ENCODE peak calls at places on chromosomes 13 and 19, in six cellular contexts. Q is fibroblast of lung, J is IMR-90, X is trophoblast cell, R is mammary epithelial cell, T is PC-3. H is an unnamed sample.

GRCh38 chr13:95457294-95457693 is 95.2 kb upstream of the CLDN10 start:
- DNase-seq in Q (no peak), J (peak), X (no peak), R (peak), T (no peak), H (no peak)

GRCh38 chr19:46935066-46935663 is 74.4 kb downstream of the ARHGAP35 start:
- DNase-seq in Q (no peak), J (peak), X (no peak), R (no peak), T (no peak), H (no peak)

GRCh38 chr13:43316997-43317396 is 293.6 kb downstream of the DNAJC15 start:
- DNase-seq in Q (peak), J (peak), X (peak), R (no peak), T (no peak), H (no peak)

GRCh38 chr19:3373971-3374368 is 7.6 kb downstream of the NFIC start:
- DNase-seq in Q (no peak), J (no peak), X (no peak), R (no peak), T (no peak), H (no peak)

GRCh38 chr19:38700933-38701454 is 43.3 kb downstream of the CAPN12 start:
- DNase-seq in Q (no peak), J (no peak), X (no peak), R (no peak), T (no peak), H (no peak)

GRCh38 chr13:95541308-95541707 is 11.2 kb upstream of the CLDN10 start:
- DNase-seq in Q (no peak), J (no peak), X (no peak), R (no peak), T (no peak), H (no peak)

GRCh38 chr19:19562665-19563347 is 24.7 kb downstream of the CILP2 start:
- DNase-seq in Q (no peak), J (no peak), X (no peak), R (no peak), T (no peak), H (no peak)

GRCh38 chr13:102707465-102707864 is 12.6 kb upstream of the METTL21C start:
- DNase-seq in Q (peak), J (peak), X (peak), R (peak), T (peak), H (peak)

GRCh38 chr13:97281028-97281427 is 58.9 kb downstream of the MBNL2 start:
- DNase-seq in Q (no peak), J (no peak), X (no peak), R (no peak), T (no peak), H (no peak)

GRCh38 chr19:58546131-58546530 is 2.3 kb downstream of the TRIM28 start:
- DNase-seq in Q (no peak), J (no peak), X (no peak), R (no peak), T (no peak), H (no peak)

GRCh38 chr19:14048439-14049153 is 13.3 kb downstream of the PALM3 start:
- DNase-seq in Q (peak), J (no peak), X (peak), R (peak), T (peak), H (peak)

GRCh38 chr19:5926641-5927438 is 12.8 kb downstream of the CAPS start:
- DNase-seq in Q (no peak), J (no peak), X (peak), R (no peak), T (no peak), H (no peak)

GRCh38 chr13:47661076-47661475 is 340.0 kb downstream of the SUCLA2 start:
- DNase-seq in Q (peak), J (peak), X (no peak), R (peak), T (peak), H (no peak)

GRCh38 chr19:53809518-53810186 is 14.5 kb downstream of the NLRP12 start:
- DNase-seq in Q (no peak), J (no peak), X (peak), R (no peak), T (peak), H (no peak)

GRCh38 chr13:40993987-40994386 is 25.1 kb downstream of the ELF1 start:
- DNase-seq in Q (no peak), J (no peak), X (peak), R (peak), T (peak), H (peak)

GRCh38 chr13:93824286-93824685 is 597.7 kb downstream of the GPC6 start:
- DNase-seq in Q (peak), J (no peak), X (no peak), R (no peak), T (no peak), H (no peak)

GRCh38 chr19:30312582-30313352 is 59.4 kb upstream of the ZNF536 start:
- DNase-seq in Q (no peak), J (no peak), X (no peak), R (no peak), T (no peak), H (no peak)

GRCh38 chr13:89518289-89519077 is 1829.0 kb upstream of the MIR17HG start:
- DNase-seq in Q (no peak), J (no peak), X (no peak), R (no peak), T (peak), H (no peak)

GRCh38 chr19:46489445-46490272 is 6.0 kb downstream of the PNMA8B start:
- DNase-seq in Q (peak), J (peak), X (peak), R (no peak), T (no peak), H (no peak)

GRCh38 chr19:46725859-46726393 is 9.0 kb upstream of the PRKD2 start:
- DNase-seq in Q (no peak), J (no peak), X (no peak), R (no peak), T (no peak), H (no peak)

GRCh38 chr19:57947088-57947418 is 453 bp downstream of the ZNF256 start:
- DNase-seq in Q (no peak), J (no peak), X (no peak), R (peak), T (no peak), H (no peak)

GRCh38 chr13:103878891-103879605 is 812.8 kb upstream of the SLC10A2 start:
- DNase-seq in Q (peak), J (no peak), X (peak), R (no peak), T (no peak), H (no peak)

GRCh38 chr19:525029-525428 is 6.5 kb upstream of the CDC34 start:
- DNase-seq in Q (no peak), J (no peak), X (no peak), R (no peak), T (no peak), H (no peak)

GRCh38 chr13:80945328-80945727 is 604.4 kb upstream of the SPRY2 start:
- DNase-seq in Q (no peak), J (no peak), X (no peak), R (no peak), T (no peak), H (no peak)

GRCh38 chr13:61339054-61339621 is 76.5 kb downstream of the PCDH20 start:
- DNase-seq in Q (no peak), J (no peak), X (no peak), R (no peak), T (no peak), H (no peak)

GRCh38 chr13:42860485-42860884 is 79.1 kb downstream of the FAM216B start:
- DNase-seq in Q (no peak), J (no peak), X (no peak), R (no peak), T (no peak), H (no peak)

GRCh38 chr13:51066091-51066831 is 44.8 kb downstream of the C13orf42 start:
- DNase-seq in Q (peak), J (peak), X (peak), R (peak), T (peak), H (no peak)
- H2AFZ ChIP-seq in Q (no peak), J (peak), X (no peak), R (peak), T (no peak), H (no peak)

DNA sequence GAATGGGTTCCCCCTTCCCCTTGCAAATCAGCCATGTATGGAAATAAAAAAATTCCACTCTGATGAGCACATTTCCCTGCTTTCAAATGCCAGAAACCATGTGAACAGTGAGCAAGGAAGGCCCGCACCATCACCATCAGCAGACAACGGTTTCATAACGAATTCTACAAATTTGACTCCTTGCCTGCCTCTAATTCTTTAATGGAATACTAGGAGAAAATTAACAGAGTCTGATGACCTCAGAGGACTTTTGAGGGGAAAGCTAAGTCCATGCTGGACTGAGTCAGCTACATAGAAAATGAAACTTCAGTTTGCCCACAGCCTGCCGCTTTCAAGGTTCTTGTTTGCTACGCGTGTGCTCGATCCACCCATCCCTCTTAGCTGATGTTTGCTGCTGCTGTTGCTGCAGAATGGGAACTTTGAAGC is 46.7 kb upstream of the KL start:
- DNase-seq in Q (peak), J (peak), X (peak), R (no peak), T (no peak), H (no peak)
- H3K4me2 ChIP-seq in Q (peak), J (peak), X (no peak), R (no peak), T (no peak), H (no peak)

GRCh38 chr19:41933693-41934426 is 5.6 kb upstream of the ERFL start:
- DNase-seq in Q (no peak), J (no peak), X (no peak), R (no peak), T (no peak), H (no peak)

GRCh38 chr19:41930926-41931592 is 2.8 kb upstream of the ERFL start:
- DNase-seq in Q (no peak), J (no peak), X (no peak), R (no peak), T (no peak), H (no peak)

GRCh38 chr19:41934849-41935374 is 6.7 kb upstream of the ERFL start:
- DNase-seq in Q (no peak), J (peak), X (peak), R (peak), T (peak), H (peak)

GRCh38 chr19:41932259-41933130 is 4.2 kb upstream of the ERFL start:
- DNase-seq in Q (no peak), J (no peak), X (no peak), R (no peak), T (no peak), H (no peak)

GRCh38 chr19:41933131-41933458 is 4.8 kb upstream of the ERFL start:
- DNase-seq in Q (no peak), J (no peak), X (no peak), R (no peak), T (no peak), H (no peak)
- H3K27ac ChIP-seq in Q (no peak), J (no peak), X (no peak), R (no peak), T (no peak), H (no peak)

GRCh38 chr19:2187164-2187563 is 23.4 kb downstream of the DOT1L start:
- DNase-seq in Q (no peak), J (no peak), X (no peak), R (no peak), T (no peak), H (no peak)

GRCh38 chr19:2186071-2186846 is 22.5 kb downstream of the DOT1L start:
- DNase-seq in Q (peak), J (peak), X (peak), R (no peak), T (no peak), H (no peak)

GRCh38 chr19:2188708-2189385 is 25.1 kb downstream of the DOT1L start:
- DNase-seq in Q (no peak), J (peak), X (no peak), R (no peak), T (no peak), H (no peak)

GRCh38 chr19:2184422-2185012 is 20.8 kb downstream of the DOT1L start:
- DNase-seq in Q (no peak), J (no peak), X (no peak), R (no peak), T (no peak), H (no peak)

DNA sequence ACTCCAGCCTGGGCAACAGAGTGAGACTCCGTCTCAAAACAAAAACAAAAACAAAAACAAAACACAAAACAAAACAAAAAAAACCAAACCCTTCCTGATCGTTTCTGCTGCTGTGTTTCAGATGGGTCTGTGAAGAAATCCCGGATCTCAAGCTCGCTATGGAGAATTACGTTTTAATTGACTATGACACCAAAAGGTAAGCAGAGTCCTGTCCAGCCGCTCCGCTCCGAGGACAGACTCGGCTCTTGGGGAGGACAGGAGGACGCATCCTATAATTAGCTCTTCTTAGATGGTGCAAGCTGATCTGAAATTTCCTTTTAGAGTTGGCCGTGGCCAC is 22.0 kb downstream of the DOT1L start:
- DNase-seq in Q (no peak), J (no peak), X (no peak), R (no peak), T (no peak), H (no peak)
- H2AFZ ChIP-seq in Q (no peak), J (peak), X (no peak), R (no peak), T (no peak), H (no peak)

GRCh38 chr19:48615145-48616040 is 517 bp upstream of the FAM83E start:
- DNase-seq in Q (no peak), J (no peak), X (no peak), R (no peak), T (no peak), H (no peak)

GRCh38 chr19:48613852-48614435 is 932 bp downstream of the FAM83E start:
- DNase-seq in Q (no peak), J (no peak), X (no peak), R (no peak), T (no peak), H (no peak)

GRCh38 chr19:48614436-48615144 is at the start of gene FAM83E:
- DNase-seq in Q (no peak), J (no peak), X (peak), R (no peak), T (peak), H (peak)

GRCh38 chr19:48611872-48612271 is 3.0 kb downstream of the FAM83E start:
- DNase-seq in Q (no peak), J (no peak), X (no peak), R (no peak), T (no peak), H (no peak)

GRCh38 chr19:48613024-48613851 is 1.6 kb downstream of the FAM83E start:
- DNase-seq in Q (no peak), J (no peak), X (no peak), R (no peak), T (no peak), H (no peak)
- H3K4me2 ChIP-seq in Q (no peak), J (no peak), X (no peak), R (no peak), T (no peak), H (peak)

DNA sequence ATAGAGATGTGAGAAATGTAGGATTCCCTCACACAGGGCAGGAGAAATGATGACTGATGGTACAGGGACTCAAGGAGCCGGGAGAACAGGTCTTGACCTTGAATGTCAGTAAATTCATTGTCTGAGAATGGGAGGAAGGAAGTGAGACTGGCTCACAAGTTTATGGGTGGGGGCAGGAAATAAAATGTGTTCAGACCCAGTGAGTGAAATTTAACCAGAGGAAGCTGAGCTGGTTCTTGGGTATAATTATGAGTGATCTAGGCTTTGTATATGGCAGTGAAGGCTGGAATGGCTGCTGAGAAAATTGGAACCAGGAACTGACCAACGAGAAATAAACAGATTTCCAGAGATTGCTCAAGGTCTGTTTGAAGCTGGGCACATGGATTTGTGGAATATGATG is 6.3 kb upstream of the IGSF23 start:
- DNase-seq in Q (peak), J (peak), X (peak), R (no peak), T (peak), H (peak)
- H3K27ac ChIP-seq in Q (no peak), J (peak), X (no peak), R (no peak), T (peak), H (peak)

GRCh38 chr19:49130325-49130724 is 11.0 kb downstream of the PPFIA3 start:
- DNase-seq in Q (no peak), J (no peak), X (no peak), R (no peak), T (no peak), H (no peak)

GRCh38 chr19:49129238-49129583 is 9.9 kb downstream of the PPFIA3 start:
- DNase-seq in Q (no peak), J (no peak), X (peak), R (no peak), T (no peak), H (no peak)

GRCh38 chr19:49126575-49126974 is 7.2 kb downstream of the PPFIA3 start:
- DNase-seq in Q (no peak), J (no peak), X (no peak), R (no peak), T (no peak), H (no peak)

GRCh38 chr19:49127674-49128544 is 8.6 kb downstream of the PPFIA3 start:
- DNase-seq in Q (peak), J (peak), X (peak), R (peak), T (peak), H (peak)

DNA sequence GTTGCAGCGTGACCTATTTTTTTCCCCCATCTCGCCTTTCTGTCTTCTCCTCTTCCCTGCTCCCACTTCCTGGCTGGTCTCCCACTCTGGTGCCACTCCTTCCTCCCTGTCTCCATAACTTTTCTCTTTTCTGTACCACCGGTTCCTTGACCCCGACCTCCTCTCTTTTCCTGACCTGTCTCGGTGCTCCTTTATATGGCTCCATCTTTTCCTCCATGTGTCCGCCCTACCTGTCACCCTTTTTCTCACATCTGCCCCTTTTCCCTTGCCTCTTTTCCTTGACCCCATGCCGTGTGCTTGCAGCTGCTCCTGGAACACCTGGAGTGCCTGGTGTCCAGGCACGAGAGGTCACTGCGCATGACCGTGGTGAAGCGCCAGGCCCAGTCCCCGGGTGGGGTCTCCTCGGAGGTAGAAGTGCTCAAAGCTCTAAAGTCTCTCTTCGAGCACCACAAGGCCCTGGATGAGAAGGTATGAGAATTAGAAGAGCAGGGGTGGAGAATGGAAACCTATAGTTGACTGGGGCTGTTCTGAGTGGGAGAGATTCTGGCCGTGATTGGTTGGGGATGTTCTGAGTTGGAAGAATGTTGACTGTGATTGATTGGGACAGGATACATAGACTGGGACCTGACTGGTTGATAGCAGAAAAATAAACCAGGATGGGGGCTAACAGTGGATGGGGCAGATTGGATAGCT is 9.3 kb downstream of the PPFIA3 start:
- DNase-seq in Q (no peak), J (no peak), X (no peak), R (no peak), T (no peak), H (no peak)
- H2AFZ ChIP-seq in Q (no peak), J (peak), X (no peak), R (peak), T (peak), H (peak)

DNA sequence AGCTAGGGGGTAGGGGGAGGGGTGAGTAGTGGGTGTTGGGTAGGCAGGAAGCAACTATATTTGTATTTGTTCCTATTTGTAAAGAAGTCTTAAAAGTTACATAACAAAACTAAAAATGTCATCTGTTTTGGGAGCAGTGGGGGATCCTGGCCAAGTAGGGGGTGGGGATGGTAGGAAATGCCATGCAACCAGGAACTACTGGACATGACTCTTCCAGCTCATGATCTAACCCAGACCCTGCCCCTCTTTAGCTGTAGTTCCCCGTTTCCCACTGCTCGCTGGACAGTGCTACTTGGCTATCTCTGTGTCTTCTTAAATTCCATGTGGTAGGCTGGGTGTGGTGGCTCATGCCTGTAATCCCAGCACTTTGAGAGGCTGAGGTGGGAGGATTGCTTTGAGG is 3.2 kb downstream of the GTF3A start:
- DNase-seq in Q (no peak), J (no peak), X (no peak), R (no peak), T (no peak), H (no peak)
- H3K4me2 ChIP-seq in Q (no peak), J (no peak), X (no peak), R (peak), T (peak), H (peak)